ENCODE peak calls at places on chromosomes 2 and 18, in nine cellular contexts. T is caudate nucleus; V is transverse colon; K is A673; O is IMR-90; R is Peyer's patch; B is substantia nigra; M is CD8-positive, alpha-beta memory T cell; E is RWPE1. X is an unnamed sample.

GRCh38 chr2:75481041-75481836 is 79.5 kb downstream of the EVA1A start:
- DNase-seq in T (no peak), V (no peak), K (peak; percentile 49), O (peak; percentile 41), R (no peak), B (no peak), M (no peak), E (no peak), X (no peak)

GRCh38 chr2:160353166-160353565 is 140.4 kb downstream of the RBMS1 start:
- DNase-seq in T (no peak), V (no peak), K (peak; percentile 55), O (no peak), R (no peak), B (no peak), M (peak; percentile 15), E (peak; percentile 23), X (no peak)

GRCh38 chr2:37098416-37099118 is 14.2 kb downstream of the GPATCH11 start:
- DNase-seq in T (no peak), V (no peak), K (no peak), O (no peak), R (no peak), B (no peak), M (no peak), E (no peak), X (no peak)

GRCh38 chr18:68172842-68173549 is 541.9 kb downstream of the TMX3 start:
- DNase-seq in T (no peak), V (no peak), K (peak; percentile 9), O (no peak), R (no peak), B (no peak), M (no peak), E (no peak), X (no peak)

GRCh38 chr2:127563458-127564428 is 28.3 kb downstream of the MYO7B start:
- DNase-seq in T (no peak), V (no peak), K (no peak), O (no peak), R (no peak), B (no peak), M (no peak), E (no peak), X (no peak)

GRCh38 chr18:2222270-2223185 is 348.8 kb downstream of the METTL4 start:
- DNase-seq in T (no peak), V (peak; percentile 29), K (no peak), O (no peak), R (peak; percentile 47), B (no peak), M (no peak), E (no peak), X (no peak)

GRCh38 chr2:37781028-37781427 is 109.6 kb upstream of the CDC42EP3 start:
- DNase-seq in T (no peak), V (no peak), K (no peak), O (peak; percentile 86), R (no peak), B (no peak), M (no peak), E (peak; percentile 64), X (no peak)

GRCh38 chr18:48842259-48843061 is 108.3 kb downstream of the SMAD7 start:
- DNase-seq in T (no peak), V (peak; percentile 31), K (no peak), O (no peak), R (peak; percentile 52), B (no peak), M (peak; percentile 79), E (no peak), X (no peak)

GRCh38 chr18:44123743-44124142 is 556.9 kb upstream of the SETBP1 start:
- DNase-seq in T (no peak), V (no peak), K (no peak), O (no peak), R (no peak), B (no peak), M (no peak), E (no peak), X (no peak)

GRCh38 chr2:152730591-152731333 is 12.3 kb downstream of the ARL6IP6 start:
- DNase-seq in T (no peak), V (peak; percentile 11), K (no peak), O (no peak), R (no peak), B (no peak), M (peak; percentile 79), E (no peak), X (no peak)

GRCh38 chr18:74289946-74290478 is 1.8 kb downstream of the CYB5A start:
- DNase-seq in T (no peak), V (no peak), K (no peak), O (no peak), R (no peak), B (no peak), M (no peak), E (no peak), X (no peak)

DNA sequence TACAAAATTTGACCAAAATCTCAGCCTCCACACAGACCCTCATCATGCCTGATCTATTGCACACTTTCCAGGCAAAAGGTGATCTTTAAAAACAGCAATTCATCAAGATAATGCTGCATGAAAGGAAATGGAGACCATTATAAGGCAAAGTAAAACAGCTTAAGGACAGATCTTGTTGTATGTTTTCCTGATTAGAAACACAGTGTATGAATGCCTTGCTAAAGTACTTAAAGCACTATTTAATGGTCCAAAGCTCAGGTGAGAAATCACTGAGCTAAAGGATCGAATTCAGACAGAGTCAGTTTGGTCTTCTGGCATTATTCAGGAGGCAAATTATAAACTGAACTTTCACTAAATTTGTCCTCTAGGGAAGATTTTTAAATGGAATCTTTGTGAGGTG is 18.7 kb upstream of the FTCDNL1 start:
- DNase-seq in T (no peak), V (no peak), K (no peak), O (no peak), R (no peak), B (no peak), M (no peak), E (no peak), X (no peak)
- H3K27ac ChIP-seq in T (no peak overlapping the region), V (no peak overlapping the region), K (peak overlapping the region; percentile 39), O (no peak overlapping the region), R (no peak overlapping the region), B (no peak overlapping the region), M (no peak overlapping the region), E (no peak overlapping the region), X (no peak overlapping the region)

GRCh38 chr2:70123051-70123828 is 36.0 kb downstream of the PCBP1 start:
- DNase-seq in T (no peak), V (peak; percentile 43), K (peak; percentile 45), O (peak; percentile 50), R (no peak), B (no peak), M (no peak), E (no peak), X (peak; percentile 83)

GRCh38 chr2:70123829-70124117 is 36.5 kb downstream of the PCBP1 start:
- DNase-seq in T (no peak), V (no peak), K (no peak), O (no peak), R (no peak), B (no peak), M (no peak), E (no peak), X (no peak)

GRCh38 chr2:70127920-70128444 is 40.7 kb downstream of the PCBP1 start:
- DNase-seq in T (no peak), V (no peak), K (no peak), O (no peak), R (no peak), B (no peak), M (no peak), E (no peak), X (no peak)

GRCh38 chr2:70124983-70125480 is 37.8 kb downstream of the PCBP1 start:
- DNase-seq in T (peak; percentile 73), V (peak; percentile 68), K (peak; percentile 80), O (peak; percentile 31), R (peak; percentile 81), B (peak; percentile 56), M (no peak), E (no peak), X (peak; percentile 87)

GRCh38 chr2:70125498-70125898 is 38.2 kb downstream of the PCBP1 start:
- DNase-seq in T (no peak), V (no peak), K (no peak), O (no peak), R (no peak), B (no peak), M (no peak), E (no peak), X (no peak)
- H3K27ac ChIP-seq in T (peak overlapping the region; percentile 99), V (peak overlapping the region; percentile 94), K (peak overlapping the region; percentile 99), O (peak overlapping the region; percentile 54), R (peak overlapping the region; percentile 100), B (peak overlapping the region; percentile 99), M (peak overlapping the region; percentile 90), E (peak overlapping the region; percentile 89), X (peak overlapping the region; percentile 100)

GRCh38 chr18:11993264-11993916 is 12.1 kb downstream of the IMPA2 start:
- DNase-seq in T (no peak), V (no peak), K (no peak), O (no peak), R (no peak), B (no peak), M (no peak), E (no peak), X (no peak)

GRCh38 chr18:11994346-11994707 is 13.0 kb downstream of the IMPA2 start:
- DNase-seq in T (no peak), V (peak; percentile 72), K (no peak), O (peak; percentile 68), R (no peak), B (no peak), M (no peak), E (peak; percentile 65), X (no peak)

GRCh38 chr18:11995445-11996189 is 14.3 kb downstream of the IMPA2 start:
- DNase-seq in T (peak; percentile 45), V (peak; percentile 81), K (peak; percentile 75), O (peak; percentile 77), R (peak; percentile 75), B (peak; percentile 24), M (peak; percentile 42), E (peak; percentile 67), X (peak; percentile 84)

GRCh38 chr18:11996190-11996754 is 15.0 kb downstream of the IMPA2 start:
- DNase-seq in T (no peak), V (no peak), K (no peak), O (no peak), R (no peak), B (no peak), M (no peak), E (no peak), X (no peak)

DNA sequence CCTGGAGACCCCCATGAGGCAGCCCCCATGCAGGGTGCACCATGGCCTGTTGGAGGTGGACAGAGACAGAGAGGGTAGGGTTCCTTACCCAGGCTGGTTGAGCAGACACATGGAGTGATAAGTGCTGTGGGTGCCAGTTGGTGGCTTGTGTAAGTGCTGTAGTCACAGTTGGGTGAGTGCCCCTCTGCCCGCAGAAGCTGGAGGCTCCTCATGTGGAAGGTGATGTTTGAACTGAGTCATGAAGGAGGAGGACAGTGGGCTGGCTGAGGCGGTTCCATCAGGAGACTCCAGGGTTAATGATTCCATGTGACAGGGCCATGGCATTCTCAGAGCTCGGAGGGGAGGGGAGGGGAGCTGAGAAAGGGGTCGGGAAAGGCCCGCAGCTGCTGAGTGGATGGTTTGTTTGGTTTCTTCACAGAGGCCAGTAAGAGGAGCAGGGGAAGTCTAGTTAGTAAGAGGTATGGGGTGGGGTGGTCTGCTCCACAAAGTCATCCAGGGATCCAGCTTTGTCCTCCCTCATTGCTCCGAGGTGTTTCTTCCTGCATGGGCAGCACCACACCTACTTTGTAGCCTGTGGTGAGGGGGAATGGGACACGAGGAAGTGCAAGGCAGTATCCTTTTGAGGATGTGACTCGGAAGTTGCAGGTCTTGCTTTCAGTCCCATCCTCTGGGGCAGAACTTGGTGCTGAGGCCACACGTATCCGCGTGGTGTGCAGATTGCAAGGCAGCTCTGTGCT is 13.6 kb downstream of the IMPA2 start:
- DNase-seq in T (no peak), V (no peak), K (no peak), O (peak; percentile 27), R (no peak), B (no peak), M (no peak), E (no peak), X (peak; percentile 68)
- H3K27ac ChIP-seq in T (no peak overlapping the region), V (peak overlapping the region; percentile 72), K (no peak overlapping the region), O (peak overlapping the region; percentile 10), R (no peak overlapping the region), B (no peak overlapping the region), M (no peak overlapping the region), E (peak overlapping the region; percentile 75), X (peak overlapping the region; percentile 52)

GRCh38 chr2:130823886-130824491 is 12.7 kb upstream of the ARHGEF4 start:
- DNase-seq in T (no peak), V (no peak), K (no peak), O (no peak), R (no peak), B (no peak), M (no peak), E (no peak), X (no peak)
- H3K27ac ChIP-seq in T (peak overlapping the region; percentile 75), V (no peak overlapping the region), K (no peak overlapping the region), O (no peak overlapping the region), R (no peak overlapping the region), B (peak overlapping the region; percentile 82), M (no peak overlapping the region), E (peak overlapping the region; percentile 90), X (no peak overlapping the region)

X was measured in suprapubic skin.